ENCODE peak calls at places on chromosome 22, in six cellular contexts. V is A673; U is cardiac muscle cell; S is heart left ventricle; N is CD4-positive, CD25-positive, alpha-beta regulatory T cell; E is tibial artery. O is an unnamed sample.

GRCh38 chr22:37760152-37760551 is 47.6 kb upstream of the GCAT start:
- DNase-seq in V (no peak), U (no peak), S (no peak), N (no peak), E (no peak), O (no peak)

GRCh38 chr22:36286096-36286957 is 33.4 kb downstream of the APOL1 start:
- DNase-seq in V (peak), U (peak), S (peak), N (peak), E (peak), O (peak)

GRCh38 chr22:41563051-41563711 is 2.4 kb downstream of the CSDC2 start:
- DNase-seq in V (no peak), U (peak), S (peak), N (no peak), E (peak), O (peak)

GRCh38 chr22:44574581-44575343 is 76.7 kb upstream of the RTL6 start:
- DNase-seq in V (no peak), U (no peak), S (peak), N (no peak), E (no peak), O (no peak)

GRCh38 chr22:40462195-40462988 is 92.0 kb downstream of the SGSM3 start:
- DNase-seq in V (no peak), U (no peak), S (no peak), N (no peak), E (no peak), O (no peak)

GRCh38 chr22:37918149-37918548 is 12.1 kb downstream of the MICALL1 start:
- DNase-seq in V (no peak), U (no peak), S (no peak), N (no peak), E (no peak), O (no peak)

GRCh38 chr22:30158277-30158676 is 78.0 kb downstream of the HORMAD2 start:
- DNase-seq in V (no peak), U (no peak), S (no peak), N (no peak), E (no peak), O (no peak)

GRCh38 chr22:49154433-49154832 is 673.2 kb downstream of the BRD1 start:
- DNase-seq in V (no peak), U (no peak), S (no peak), N (no peak), E (no peak), O (no peak)

GRCh38 chr22:37400719-37401118 is 26.6 kb downstream of the ELFN2 start:
- DNase-seq in V (no peak), U (no peak), S (no peak), N (no peak), E (no peak), O (no peak)

GRCh38 chr22:50250555-50251471 is at the start of gene HDAC10:
- DNase-seq in V (peak), U (peak), S (peak), N (peak), E (peak), O (peak)

GRCh38 chr22:44455151-44455962 is 42.7 kb downstream of the RTL6 start:
- DNase-seq in V (no peak), U (no peak), S (no peak), N (peak), E (no peak), O (no peak)

GRCh38 chr22:49548356-49549202 is 279.1 kb downstream of the BRD1 start:
- DNase-seq in V (no peak), U (no peak), S (no peak), N (no peak), E (peak), O (peak)

GRCh38 chr22:49207008-49207775 is 620.5 kb downstream of the BRD1 start:
- DNase-seq in V (no peak), U (no peak), S (peak), N (no peak), E (peak), O (peak)

GRCh38 chr22:41410311-41410751 is 28.6 kb downstream of the TEF start:
- DNase-seq in V (no peak), U (no peak), S (peak), N (no peak), E (peak), O (no peak)

GRCh38 chr22:41917906-41918791 is 3.3 kb upstream of the SHISA8 start:
- DNase-seq in V (peak), U (peak), S (peak), N (no peak), E (peak), O (no peak)

GRCh38 chr22:33687464-33687863 is 232.8 kb downstream of the LARGE1 start:
- DNase-seq in V (no peak), U (no peak), S (no peak), N (no peak), E (no peak), O (no peak)

GRCh38 chr22:49404576-49405199 is 423.0 kb downstream of the BRD1 start:
- DNase-seq in V (no peak), U (no peak), S (no peak), N (no peak), E (no peak), O (peak)

GRCh38 chr22:24901448-24901847 is 45.0 kb downstream of the LHFPL7 start:
- DNase-seq in V (no peak), U (no peak), S (no peak), N (no peak), E (no peak), O (no peak)

GRCh38 chr22:41612626-41613025 is 8.2 kb downstream of the DESI1 start:
- DNase-seq in V (no peak), U (no peak), S (no peak), N (no peak), E (no peak), O (no peak)

GRCh38 chr22:38107692-38108515 is 2.6 kb downstream of the BAIAP2L2 start:
- DNase-seq in V (no peak), U (no peak), S (peak), N (no peak), E (no peak), O (no peak)

GRCh38 chr22:40036591-40037225 is 42.0 kb downstream of the FAM83F start:
- DNase-seq in V (peak), U (peak), S (peak), N (peak), E (peak), O (peak)

GRCh38 chr22:47808236-47808845 is 1045.9 kb downstream of the TBC1D22A start:
- DNase-seq in V (no peak), U (no peak), S (no peak), N (no peak), E (no peak), O (no peak)
- H3K27ac ChIP-seq in V (no peak), U (no peak), S (no peak), N (no peak), E (no peak), O (no peak)

GRCh38 chr22:46612341-46612903 is 7.8 kb upstream of the GRAMD4 start:
- DNase-seq in V (no peak), U (no peak), S (no peak), N (no peak), E (no peak), O (no peak)

GRCh38 chr22:46614070-46614931 is 5.9 kb upstream of the GRAMD4 start:
- DNase-seq in V (no peak), U (no peak), S (no peak), N (peak), E (no peak), O (no peak)

GRCh38 chr22:46611189-46611588 is 9.0 kb upstream of the GRAMD4 start:
- DNase-seq in V (no peak), U (no peak), S (no peak), N (no peak), E (no peak), O (no peak)

GRCh38 chr22:46613606-46613997 is 6.6 kb upstream of the GRAMD4 start:
- DNase-seq in V (no peak), U (no peak), S (no peak), N (no peak), E (no peak), O (no peak)

GRCh38 chr22:46612904-46613605 is 7.1 kb upstream of the GRAMD4 start:
- DNase-seq in V (no peak), U (no peak), S (peak), N (peak), E (no peak), O (no peak)
- H3K27ac ChIP-seq in V (no peak), U (peak), S (peak), N (no peak), E (no peak), O (no peak)

GRCh38 chr22:35074583-35074982 is 8.6 kb downstream of the ISX start:
- DNase-seq in V (no peak), U (no peak), S (no peak), N (no peak), E (no peak), O (no peak)

GRCh38 chr22:35076648-35077047 is 10.7 kb downstream of the ISX start:
- DNase-seq in V (no peak), U (no peak), S (no peak), N (no peak), E (no peak), O (no peak)

GRCh38 chr22:35070451-35071093 is 4.6 kb downstream of the ISX start:
- DNase-seq in V (no peak), U (no peak), S (no peak), N (no peak), E (no peak), O (no peak)

GRCh38 chr22:35072939-35073338 is 7.0 kb downstream of the ISX start:
- DNase-seq in V (peak), U (peak), S (no peak), N (no peak), E (no peak), O (no peak)

DNA sequence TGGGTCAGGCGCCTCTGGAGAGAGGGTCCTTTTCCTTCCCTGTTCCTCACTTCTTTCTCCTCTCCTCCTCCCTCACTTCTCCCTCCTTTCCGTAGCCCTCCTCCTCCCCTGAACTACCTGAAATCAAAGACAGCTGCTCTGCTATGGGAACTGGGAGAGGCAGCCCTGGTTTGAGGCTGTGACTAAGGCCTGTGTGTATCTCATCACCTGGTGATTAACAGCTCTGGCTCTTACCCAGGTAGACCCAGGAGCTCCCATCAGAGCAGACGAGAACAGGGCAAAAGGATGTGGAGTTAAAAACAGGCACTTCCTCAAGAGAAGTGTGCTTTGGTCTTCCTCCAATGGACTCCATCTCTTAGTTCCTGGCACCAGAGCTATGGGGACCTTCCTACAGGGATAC is 5.8 kb downstream of the ISX start:
- DNase-seq in V (no peak), U (no peak), S (no peak), N (no peak), E (no peak), O (no peak)
- H3K27ac ChIP-seq in V (no peak), U (no peak), S (no peak), N (no peak), E (no peak), O (no peak)

GRCh38 chr22:31538815-31539214 is 42.5 kb downstream of the SFI1 start:
- DNase-seq in V (no peak), U (no peak), S (no peak), N (no peak), E (no peak), O (no peak)

GRCh38 chr22:31537019-31537535 is 40.7 kb downstream of the SFI1 start:
- DNase-seq in V (no peak), U (peak), S (no peak), N (peak), E (no peak), O (no peak)

GRCh38 chr22:31544481-31545480 is 48.4 kb downstream of the SFI1 start:
- DNase-seq in V (no peak), U (no peak), S (no peak), N (no peak), E (no peak), O (no peak)

GRCh38 chr22:31540966-31541365 is 44.6 kb downstream of the SFI1 start:
- DNase-seq in V (no peak), U (no peak), S (no peak), N (no peak), E (no peak), O (no peak)
- H3K27ac ChIP-seq in V (no peak), U (no peak), S (no peak), N (no peak), E (no peak), O (no peak)

GRCh38 chr22:26064048-26064447 is 105.2 kb upstream of the SEZ6L start:
- DNase-seq in V (no peak), U (no peak), S (no peak), N (no peak), E (no peak), O (no peak)

GRCh38 chr22:26066534-26066933 is 102.7 kb upstream of the SEZ6L start:
- DNase-seq in V (peak), U (no peak), S (no peak), N (no peak), E (no peak), O (peak)

GRCh38 chr22:26068571-26068970 is 100.7 kb upstream of the SEZ6L start:
- DNase-seq in V (no peak), U (no peak), S (no peak), N (no peak), E (no peak), O (no peak)

GRCh38 chr22:26065847-26066246 is 103.4 kb upstream of the SEZ6L start:
- DNase-seq in V (no peak), U (no peak), S (no peak), N (no peak), E (no peak), O (no peak)
- H3K27ac ChIP-seq in V (no peak), U (peak), S (no peak), N (no peak), E (no peak), O (no peak)

DNA sequence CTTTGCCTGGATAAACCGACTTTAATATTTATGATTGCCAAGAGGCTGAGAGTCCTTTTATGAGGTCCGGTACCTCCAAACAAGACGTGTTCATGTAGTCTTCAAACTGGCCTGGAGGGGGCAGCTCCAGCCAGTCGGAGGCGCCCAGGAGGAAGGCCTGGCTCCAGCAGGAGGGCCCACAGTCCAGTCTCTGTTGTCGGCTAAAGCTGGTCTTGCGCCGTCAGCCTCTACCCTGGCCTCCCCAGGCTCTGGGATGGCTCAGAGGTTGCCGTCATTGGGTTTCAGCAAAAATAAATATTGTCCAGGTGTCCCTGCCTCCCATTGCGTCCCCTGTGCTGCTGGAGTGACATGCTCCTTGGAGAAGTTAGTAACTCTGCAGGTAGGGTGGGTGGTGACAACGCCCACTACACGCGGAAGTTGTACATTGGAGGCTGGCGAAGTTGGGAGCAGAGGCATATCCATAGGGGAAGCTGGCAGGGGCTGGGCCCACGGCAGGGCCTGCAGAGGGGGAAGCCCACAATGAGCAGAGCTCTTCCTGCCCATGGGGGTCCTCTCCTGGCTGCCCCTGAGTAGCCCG is 1.0 kb upstream of the SLC25A1 start:
- DNase-seq in V (peak), U (peak), S (peak), N (no peak), E (peak), O (peak)
- H3K27ac ChIP-seq in V (peak), U (peak), S (peak), N (peak), E (peak), O (no peak)

GRCh38 chr22:28009272-28009827 is 90.3 kb upstream of the PITPNB start:
- DNase-seq in V (peak), U (peak), S (peak), N (peak), E (peak), O (peak)
- H3K27ac ChIP-seq in V (no peak), U (no peak), S (no peak), N (no peak), E (peak), O (no peak)

DNA sequence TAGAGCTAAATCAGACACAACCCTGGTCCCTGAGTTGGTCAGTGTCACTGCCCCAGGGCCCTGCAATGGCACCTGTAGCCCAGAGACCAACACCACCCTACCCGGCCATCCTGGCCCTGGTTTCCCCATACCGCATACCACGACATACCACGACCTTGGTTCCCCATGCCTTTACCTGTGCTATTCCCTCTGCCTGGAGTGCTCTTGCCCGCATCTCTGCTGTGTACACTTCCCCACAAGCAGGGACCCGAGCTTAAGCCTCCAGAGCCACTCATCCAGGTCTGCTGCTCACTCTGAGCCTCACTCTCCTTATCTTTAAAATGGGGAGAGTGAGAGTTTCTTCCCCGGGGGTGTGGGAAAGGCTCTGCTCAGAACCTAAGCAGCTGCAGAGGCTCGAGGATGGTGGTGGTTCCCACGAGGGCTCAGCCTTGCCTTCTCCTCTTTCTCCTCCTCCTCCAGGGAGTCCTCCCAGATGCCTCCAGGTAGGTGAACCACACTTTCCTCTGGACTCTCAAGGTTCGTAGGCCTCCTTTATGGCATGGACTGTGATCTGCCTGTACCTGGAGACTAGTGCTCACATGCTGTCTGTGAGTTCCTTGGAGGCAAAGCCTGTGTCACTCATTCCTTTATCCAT is 48.1 kb downstream of the WNT7B start:
- DNase-seq in V (no peak), U (no peak), S (no peak), N (no peak), E (no peak), O (no peak)
- H3K27ac ChIP-seq in V (no peak), U (no peak), S (no peak), N (no peak), E (no peak), O (no peak)